ENCODE peak calls at places on chromosome 3, in five cellular contexts. One of them, this sample, is unnamed.

GRCh38 chr3:38722760-38723568 is 73.5 kb upstream of the SCN5A start:
- DNase-seq in T-helper 2 cell: no peak
- DNase-seq in BJ: peak
- DNase-seq in HT-29: no peak
- DNase-seq in esophagus muscularis mucosa: no peak
- DNase-seq in this sample: no peak

GRCh38 chr3:43288366-43288765 is 2.0 kb downstream of the SNRK start:
- DNase-seq in T-helper 2 cell: no peak
- DNase-seq in BJ: no peak
- DNase-seq in HT-29: peak
- DNase-seq in esophagus muscularis mucosa: no peak
- DNase-seq in this sample: no peak

GRCh38 chr3:126998728-126999127 is 15.8 kb downstream of the PLXNA1 start:
- DNase-seq in T-helper 2 cell: no peak
- DNase-seq in BJ: no peak
- DNase-seq in HT-29: peak
- DNase-seq in esophagus muscularis mucosa: no peak
- DNase-seq in this sample: no peak

GRCh38 chr3:126137490-126138130 is 42.8 kb downstream of the ALDH1L1 start:
- DNase-seq in T-helper 2 cell: no peak
- DNase-seq in BJ: no peak
- DNase-seq in HT-29: no peak
- DNase-seq in esophagus muscularis mucosa: peak
- DNase-seq in this sample: peak

GRCh38 chr3:133880287-133880686 is 15.4 kb downstream of the RAB6B start:
- DNase-seq in T-helper 2 cell: peak
- DNase-seq in BJ: no peak
- DNase-seq in HT-29: no peak
- DNase-seq in esophagus muscularis mucosa: no peak
- DNase-seq in this sample: no peak

GRCh38 chr3:178367817-178368617 is 168.2 kb upstream of the KCNMB2 start:
- DNase-seq in T-helper 2 cell: no peak
- DNase-seq in BJ: no peak
- DNase-seq in HT-29: no peak
- DNase-seq in esophagus muscularis mucosa: no peak
- DNase-seq in this sample: no peak

GRCh38 chr3:179853176-179853575 is 183.6 kb downstream of the PEX5L start:
- DNase-seq in T-helper 2 cell: no peak
- DNase-seq in BJ: no peak
- DNase-seq in HT-29: no peak
- DNase-seq in esophagus muscularis mucosa: no peak
- DNase-seq in this sample: no peak

GRCh38 chr3:10707984-10708868 is 107.8 kb upstream of the SLC6A11 start:
- DNase-seq in T-helper 2 cell: no peak
- DNase-seq in BJ: no peak
- DNase-seq in HT-29: no peak
- DNase-seq in esophagus muscularis mucosa: no peak
- DNase-seq in this sample: no peak

GRCh38 chr3:52324676-52325075 is 8.6 kb downstream of the DNAH1 start:
- DNase-seq in T-helper 2 cell: no peak
- DNase-seq in BJ: no peak
- DNase-seq in HT-29: no peak
- DNase-seq in esophagus muscularis mucosa: no peak
- DNase-seq in this sample: no peak

GRCh38 chr3:38500688-38501417 is 4.7 kb downstream of the EXOG start:
- DNase-seq in T-helper 2 cell: no peak
- DNase-seq in BJ: no peak
- DNase-seq in HT-29: no peak
- DNase-seq in esophagus muscularis mucosa: no peak
- DNase-seq in this sample: no peak

GRCh38 chr3:142027713-142028112 is 121.6 kb downstream of the TFDP2 start:
- DNase-seq in T-helper 2 cell: no peak
- DNase-seq in BJ: no peak
- DNase-seq in HT-29: peak
- DNase-seq in esophagus muscularis mucosa: no peak
- DNase-seq in this sample: no peak

GRCh38 chr3:193944161-193944884 is 191.6 kb upstream of the HES1 start:
- DNase-seq in T-helper 2 cell: no peak
- DNase-seq in BJ: no peak
- DNase-seq in HT-29: no peak
- DNase-seq in esophagus muscularis mucosa: no peak
- DNase-seq in this sample: no peak

GRCh38 chr3:18237251-18238005 is 187.7 kb downstream of the SATB1 start:
- DNase-seq in T-helper 2 cell: no peak
- DNase-seq in BJ: no peak
- DNase-seq in HT-29: no peak
- DNase-seq in esophagus muscularis mucosa: no peak
- DNase-seq in this sample: no peak

GRCh38 chr3:122931636-122932035 is 95.9 kb downstream of the SEMA5B start:
- DNase-seq in T-helper 2 cell: no peak
- DNase-seq in BJ: no peak
- DNase-seq in HT-29: no peak
- DNase-seq in esophagus muscularis mucosa: no peak
- DNase-seq in this sample: no peak

GRCh38 chr3:38725726-38726410 is 76.4 kb upstream of the SCN5A start:
- DNase-seq in T-helper 2 cell: no peak
- DNase-seq in BJ: peak
- DNase-seq in HT-29: no peak
- DNase-seq in esophagus muscularis mucosa: no peak
- DNase-seq in this sample: no peak

GRCh38 chr3:10284496-10284895 is 8.3 kb downstream of the GHRL start:
- DNase-seq in T-helper 2 cell: peak
- DNase-seq in BJ: no peak
- DNase-seq in HT-29: no peak
- DNase-seq in esophagus muscularis mucosa: no peak
- DNase-seq in this sample: no peak

GRCh38 chr3:101676219-101676764 is 640 bp downstream of the ZBTB11 start:
- DNase-seq in T-helper 2 cell: peak
- DNase-seq in BJ: peak
- DNase-seq in HT-29: peak
- DNase-seq in esophagus muscularis mucosa: peak
- DNase-seq in this sample: no peak

GRCh38 chr3:193882091-193882490 is 253.9 kb upstream of the HES1 start:
- DNase-seq in T-helper 2 cell: no peak
- DNase-seq in BJ: no peak
- DNase-seq in HT-29: no peak
- DNase-seq in esophagus muscularis mucosa: no peak
- DNase-seq in this sample: no peak

GRCh38 chr3:140499114-140499757 is 178.6 kb upstream of the TRIM42 start:
- DNase-seq in T-helper 2 cell: no peak
- DNase-seq in BJ: no peak
- DNase-seq in HT-29: peak
- DNase-seq in esophagus muscularis mucosa: peak
- DNase-seq in this sample: no peak

GRCh38 chr3:37668431-37668830 is 193.2 kb upstream of the CTDSPL start:
- DNase-seq in T-helper 2 cell: no peak
- DNase-seq in BJ: no peak
- DNase-seq in HT-29: no peak
- DNase-seq in esophagus muscularis mucosa: peak
- DNase-seq in this sample: no peak

GRCh38 chr3:14429237-14429636 is 26.8 kb downstream of the SLC6A6 start:
- DNase-seq in T-helper 2 cell: no peak
- DNase-seq in BJ: no peak
- DNase-seq in HT-29: no peak
- DNase-seq in esophagus muscularis mucosa: no peak
- DNase-seq in this sample: no peak

GRCh38 chr3:169421182-169421581 is 242.3 kb downstream of the MECOM start:
- DNase-seq in T-helper 2 cell: no peak
- DNase-seq in BJ: no peak
- DNase-seq in HT-29: no peak
- DNase-seq in esophagus muscularis mucosa: no peak
- DNase-seq in this sample: no peak

GRCh38 chr3:185060655-185061054 is 92.2 kb downstream of the C3orf70 start:
- DNase-seq in T-helper 2 cell: no peak
- DNase-seq in BJ: no peak
- DNase-seq in HT-29: no peak
- DNase-seq in esophagus muscularis mucosa: peak
- DNase-seq in this sample: peak

GRCh38 chr3:156332304-156332703 is 211.9 kb downstream of the KCNAB1 start:
- DNase-seq in T-helper 2 cell: no peak
- DNase-seq in BJ: no peak
- DNase-seq in HT-29: no peak
- DNase-seq in esophagus muscularis mucosa: no peak
- DNase-seq in this sample: no peak

GRCh38 chr3:71241981-71242552 is 341.5 kb downstream of the FOXP1 start:
- DNase-seq in T-helper 2 cell: no peak
- DNase-seq in BJ: no peak
- DNase-seq in HT-29: no peak
- DNase-seq in esophagus muscularis mucosa: no peak
- DNase-seq in this sample: no peak